ENCODE peak calls at places on chromosomes 12 and 14, in four cellular contexts. One of them, this sample, is unnamed.

GRCh38 chr14:80206351-80206750 is 5.0 kb downstream of the DIO2 start:
- DNase-seq in H1: no peak
- DNase-seq in HepG2: no peak
- DNase-seq in GM12878: no peak
- DNase-seq in this sample: no peak

GRCh38 chr12:12028668-12029402 is 41.9 kb upstream of the BCL2L14 start:
- DNase-seq in H1: peak
- DNase-seq in HepG2: no peak
- DNase-seq in GM12878: no peak
- DNase-seq in this sample: no peak

GRCh38 chr12:18468521-18469075 is 207.3 kb downstream of the PIK3C2G start:
- DNase-seq in H1: no peak
- DNase-seq in HepG2: no peak
- DNase-seq in GM12878: no peak
- DNase-seq in this sample: no peak

GRCh38 chr14:49641697-49642129 is 6.7 kb upstream of the DNAAF2 start:
- DNase-seq in H1: no peak
- DNase-seq in HepG2: peak
- DNase-seq in GM12878: no peak
- DNase-seq in this sample: no peak

GRCh38 chr12:66960704-66961690 is 282.1 kb upstream of the GRIP1 start:
- DNase-seq in H1: no peak
- DNase-seq in HepG2: no peak
- DNase-seq in GM12878: no peak
- DNase-seq in this sample: no peak

GRCh38 chr12:59113831-59114273 is 193.5 kb upstream of the LRIG3 start:
- DNase-seq in H1: peak
- DNase-seq in HepG2: peak
- DNase-seq in GM12878: peak
- DNase-seq in this sample: peak

GRCh38 chr14:94158239-94158888 is 15.8 kb upstream of the PPP4R4 start:
- DNase-seq in H1: no peak
- DNase-seq in HepG2: no peak
- DNase-seq in GM12878: no peak
- DNase-seq in this sample: no peak

GRCh38 chr14:69877492-69877891 is 1.7 kb upstream of the SMOC1 start:
- DNase-seq in H1: no peak
- DNase-seq in HepG2: no peak
- DNase-seq in GM12878: no peak
- DNase-seq in this sample: peak

GRCh38 chr12:117124421-117125274 is 25.4 kb upstream of the TESC start:
- DNase-seq in H1: no peak
- DNase-seq in HepG2: peak
- DNase-seq in GM12878: no peak
- DNase-seq in this sample: no peak

GRCh38 chr12:102917026-102917787 is at the start of gene PAH:
- DNase-seq in H1: peak
- DNase-seq in HepG2: peak
- DNase-seq in GM12878: no peak
- DNase-seq in this sample: peak

GRCh38 chr12:79933580-79934264 is 1.2 kb downstream of the PPP1R12A start:
- DNase-seq in H1: no peak
- DNase-seq in HepG2: no peak
- DNase-seq in GM12878: no peak
- DNase-seq in this sample: no peak

GRCh38 chr12:12800406-12801180 is 12.6 kb upstream of the DDX47 start:
- DNase-seq in H1: no peak
- DNase-seq in HepG2: no peak
- DNase-seq in GM12878: no peak
- DNase-seq in this sample: peak

GRCh38 chr12:104796475-104796862 is 161.6 kb downstream of the SLC41A2 start:
- DNase-seq in H1: no peak
- DNase-seq in HepG2: no peak
- DNase-seq in GM12878: no peak
- DNase-seq in this sample: no peak

GRCh38 chr14:92945959-92946846 is 23.3 kb downstream of the CHGA start:
- DNase-seq in H1: no peak
- DNase-seq in HepG2: no peak
- DNase-seq in GM12878: no peak
- DNase-seq in this sample: no peak

GRCh38 chr12:119868992-119869391 is 8.1 kb downstream of the CIT start:
- DNase-seq in H1: no peak
- DNase-seq in HepG2: no peak
- DNase-seq in GM12878: no peak
- DNase-seq in this sample: no peak

GRCh38 chr12:34349673-34349961 is 327.3 kb downstream of the ALG10 start:
- DNase-seq in H1: no peak
- DNase-seq in HepG2: no peak
- DNase-seq in GM12878: no peak
- DNase-seq in this sample: no peak

GRCh38 chr12:119949145-119949544 is 39.9 kb upstream of the BICDL1 start:
- DNase-seq in H1: no peak
- DNase-seq in HepG2: no peak
- DNase-seq in GM12878: no peak
- DNase-seq in this sample: no peak

GRCh38 chr12:112035219-112035765 is 22.1 kb downstream of the ERP29 start:
- DNase-seq in H1: no peak
- DNase-seq in HepG2: no peak
- DNase-seq in GM12878: no peak
- DNase-seq in this sample: no peak

GRCh38 chr14:37172024-37172869 is at the start of gene SLC25A21:
- DNase-seq in H1: peak
- DNase-seq in HepG2: peak
- DNase-seq in GM12878: no peak
- DNase-seq in this sample: peak

GRCh38 chr12:10941916-10942607 is 3.0 kb upstream of the TAS2R14 start:
- DNase-seq in H1: no peak
- DNase-seq in HepG2: peak
- DNase-seq in GM12878: peak
- DNase-seq in this sample: peak

GRCh38 chr12:52713960-52714886 is 10.9 kb upstream of the KRT77 start:
- DNase-seq in H1: peak
- DNase-seq in HepG2: no peak
- DNase-seq in GM12878: no peak
- DNase-seq in this sample: no peak

GRCh38 chr12:13211191-13211858 is 14.8 kb downstream of the EMP1 start:
- DNase-seq in H1: no peak
- DNase-seq in HepG2: no peak
- DNase-seq in GM12878: no peak
- DNase-seq in this sample: no peak

GRCh38 chr14:50773632-50774541 is 57.1 kb downstream of the NIN start:
- DNase-seq in H1: peak
- DNase-seq in HepG2: peak
- DNase-seq in GM12878: no peak
- DNase-seq in this sample: peak

GRCh38 chr14:37673439-37673838 is 78.0 kb downstream of the TTC6 start:
- DNase-seq in H1: no peak
- DNase-seq in HepG2: no peak
- DNase-seq in GM12878: no peak
- DNase-seq in this sample: no peak

GRCh38 chr14:35341454-35342159 is 49.4 kb downstream of the PSMA6 start:
- DNase-seq in H1: no peak
- DNase-seq in HepG2: peak
- DNase-seq in GM12878: no peak
- DNase-seq in this sample: no peak
- TF ChIP-seq POLR2A in H1: no peak
- TF ChIP-seq POLR2A in HepG2: peak
- TF ChIP-seq POLR2A in GM12878: no peak
- TF ChIP-seq POLR2A in this sample: no peak

DNA sequence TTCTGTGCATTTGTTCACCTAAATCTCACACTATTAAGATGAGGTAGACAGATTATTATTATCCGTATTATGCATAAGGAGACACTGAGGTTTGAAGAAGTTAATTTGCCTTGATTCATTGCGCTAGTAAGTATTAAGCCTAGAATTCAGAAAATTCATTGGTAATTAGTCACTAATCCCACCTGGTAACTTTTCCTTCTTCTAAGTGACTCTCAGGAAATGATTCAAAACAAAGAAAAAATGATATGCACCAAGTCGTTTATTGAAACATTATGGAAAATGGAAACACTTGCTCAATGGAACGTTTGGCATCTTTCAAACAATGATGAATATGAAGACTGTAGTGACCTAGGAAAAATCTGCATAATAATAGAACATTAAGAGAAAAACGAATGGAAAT is 15.2 kb downstream of the RFX4 start:
- DNase-seq in H1: no peak
- DNase-seq in HepG2: no peak
- DNase-seq in GM12878: no peak
- DNase-seq in this sample: no peak
- TF ChIP-seq HDAC6 in H1: no peak
- TF ChIP-seq HDAC6 in HepG2: no peak
- TF ChIP-seq HDAC6 in GM12878: no peak
- TF ChIP-seq HDAC6 in this sample: no peak

GRCh38 chr12:31590730-31591307 is at the start of gene DENND5B:
- DNase-seq in H1: peak
- DNase-seq in HepG2: peak
- DNase-seq in GM12878: no peak
- DNase-seq in this sample: peak

GRCh38 chr12:31588976-31589375 is 2.0 kb downstream of the DENND5B start:
- DNase-seq in H1: no peak
- DNase-seq in HepG2: no peak
- DNase-seq in GM12878: no peak
- DNase-seq in this sample: no peak

GRCh38 chr12:31589582-31589895 is 1.4 kb downstream of the DENND5B start:
- DNase-seq in H1: no peak
- DNase-seq in HepG2: no peak
- DNase-seq in GM12878: no peak
- DNase-seq in this sample: no peak

GRCh38 chr12:31589896-31590729 is 823 bp downstream of the DENND5B start:
- DNase-seq in H1: peak
- DNase-seq in HepG2: peak
- DNase-seq in GM12878: no peak
- DNase-seq in this sample: peak

GRCh38 chr12:31591308-31591901 is 469 bp upstream of the DENND5B start:
- DNase-seq in H1: no peak
- DNase-seq in HepG2: no peak
- DNase-seq in GM12878: no peak
- DNase-seq in this sample: peak
- TF ChIP-seq POLR2AphosphoS5 in H1: no peak
- TF ChIP-seq POLR2AphosphoS5 in HepG2: no peak
- TF ChIP-seq POLR2AphosphoS5 in GM12878: no peak
- TF ChIP-seq POLR2AphosphoS5 in this sample: no peak

GRCh38 chr12:49066120-49066519 is 3.7 kb downstream of the RHEBL1 start:
- DNase-seq in H1: no peak
- DNase-seq in HepG2: no peak
- DNase-seq in GM12878: no peak
- DNase-seq in this sample: no peak

GRCh38 chr12:49068879-49069506 is 786 bp downstream of the RHEBL1 start:
- DNase-seq in H1: peak
- DNase-seq in HepG2: no peak
- DNase-seq in GM12878: no peak
- DNase-seq in this sample: no peak

GRCh38 chr12:49064767-49065152 is 4.2 kb upstream of the KMT2D start:
- DNase-seq in H1: no peak
- DNase-seq in HepG2: no peak
- DNase-seq in GM12878: no peak
- DNase-seq in this sample: no peak

GRCh38 chr12:49070971-49071370 is 1.2 kb upstream of the RHEBL1 start:
- DNase-seq in H1: no peak
- DNase-seq in HepG2: no peak
- DNase-seq in GM12878: no peak
- DNase-seq in this sample: no peak

GRCh38 chr12:49069507-49070346 is at the start of gene RHEBL1:
- DNase-seq in H1: peak
- DNase-seq in HepG2: peak
- DNase-seq in GM12878: peak
- DNase-seq in this sample: peak
- TF ChIP-seq POLR2A in H1: no peak
- TF ChIP-seq POLR2A in HepG2: no peak
- TF ChIP-seq POLR2A in GM12878: peak
- TF ChIP-seq POLR2A in this sample: peak

GRCh38 chr14:100529561-100530031 is 57.6 kb downstream of the BEGAIN start:
- DNase-seq in H1: no peak
- DNase-seq in HepG2: no peak
- DNase-seq in GM12878: no peak
- DNase-seq in this sample: peak
- TF ChIP-seq HDAC6 in H1: no peak
- TF ChIP-seq HDAC6 in HepG2: no peak
- TF ChIP-seq HDAC6 in GM12878: no peak
- TF ChIP-seq HDAC6 in this sample: no peak

GRCh38 chr12:8699714-8700113 is 1.9 kb downstream of the RIMKLB start:
- DNase-seq in H1: no peak
- DNase-seq in HepG2: no peak
- DNase-seq in GM12878: no peak
- DNase-seq in this sample: peak
- TF ChIP-seq POLR2AphosphoS5 in H1: no peak
- TF ChIP-seq POLR2AphosphoS5 in HepG2: no peak
- TF ChIP-seq POLR2AphosphoS5 in GM12878: no peak
- TF ChIP-seq POLR2AphosphoS5 in this sample: no peak

DNA sequence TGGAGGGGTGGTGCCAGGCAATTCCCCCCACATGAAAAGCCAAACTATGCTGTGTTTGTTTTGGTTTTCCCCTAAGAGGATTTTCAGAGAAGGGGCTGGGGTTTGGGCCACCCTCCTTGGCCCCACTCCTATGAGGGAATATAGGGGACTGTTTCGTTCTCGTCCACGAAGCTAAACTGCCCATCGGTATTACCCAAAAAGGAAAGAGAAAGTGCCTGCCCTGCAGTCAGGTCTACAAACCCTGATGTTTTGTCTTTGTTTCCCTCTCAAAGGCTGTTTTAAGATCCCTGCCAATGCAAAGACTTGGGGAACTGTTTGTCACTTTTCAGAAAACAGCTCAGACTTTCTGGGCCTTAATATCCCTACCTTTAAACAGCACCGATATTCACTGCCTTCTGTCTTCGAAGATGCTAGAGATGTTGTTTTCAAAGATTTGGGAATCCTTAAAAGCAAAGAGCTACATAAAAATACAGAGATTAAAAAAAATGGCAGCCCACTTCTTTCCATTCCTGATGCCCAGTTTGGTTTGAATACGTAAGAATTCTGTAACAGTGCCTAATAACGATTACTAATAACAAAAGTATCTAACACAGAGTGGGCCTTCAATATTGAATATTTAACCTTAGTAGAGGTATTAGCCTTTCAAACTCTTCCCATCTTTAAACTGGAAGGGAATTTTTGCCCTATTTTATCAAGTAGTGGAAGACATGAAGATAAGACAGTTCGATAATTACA is 518.4 kb downstream of the MED13L start:
- DNase-seq in H1: no peak
- DNase-seq in HepG2: no peak
- DNase-seq in GM12878: no peak
- DNase-seq in this sample: no peak
- TF ChIP-seq POLR2A in H1: no peak
- TF ChIP-seq POLR2A in HepG2: no peak
- TF ChIP-seq POLR2A in GM12878: no peak
- TF ChIP-seq POLR2A in this sample: no peak